ENCODE peak calls at places on chromosomes 1 and 21, in eight cellular contexts. One of them, this sample, is unnamed. For H3K4me1, the result is how much of the 10 kb centered on the place peaks cover.

GRCh38 chr1:153566414-153567371 is 1.0 kb upstream of the S100A2 start:
- DNase-seq in SJSA1: peak
- DNase-seq in thoracic aorta: peak
- DNase-seq in hepatocyte: peak
- DNase-seq in ovary: peak
- DNase-seq in upper lobe of right lung: peak
- DNase-seq in effector memory CD4-positive, alpha-beta T cell: peak
- DNase-seq in endodermal cell: peak
- DNase-seq in this sample: peak

GRCh38 chr1:4045397-4046010 is 145.4 kb upstream of the C1orf174 start:
- DNase-seq in SJSA1: no peak
- DNase-seq in thoracic aorta: no peak
- DNase-seq in hepatocyte: no peak
- DNase-seq in ovary: no peak
- DNase-seq in upper lobe of right lung: no peak
- DNase-seq in effector memory CD4-positive, alpha-beta T cell: no peak
- DNase-seq in endodermal cell: no peak
- DNase-seq in this sample: no peak

GRCh38 chr1:10727703-10728348 is 68.6 kb downstream of the CASZ1 start:
- DNase-seq in SJSA1: no peak
- DNase-seq in thoracic aorta: no peak
- DNase-seq in hepatocyte: no peak
- DNase-seq in ovary: no peak
- DNase-seq in upper lobe of right lung: no peak
- DNase-seq in effector memory CD4-positive, alpha-beta T cell: no peak
- DNase-seq in endodermal cell: no peak
- DNase-seq in this sample: no peak

GRCh38 chr1:192913683-192914082 is 104.8 kb downstream of the RGS2 start:
- DNase-seq in SJSA1: no peak
- DNase-seq in thoracic aorta: no peak
- DNase-seq in hepatocyte: no peak
- DNase-seq in ovary: peak
- DNase-seq in upper lobe of right lung: no peak
- DNase-seq in effector memory CD4-positive, alpha-beta T cell: no peak
- DNase-seq in endodermal cell: no peak
- DNase-seq in this sample: no peak

GRCh38 chr1:27090921-27091320 is 64.0 kb downstream of the SLC9A1 start:
- DNase-seq in SJSA1: no peak
- DNase-seq in thoracic aorta: no peak
- DNase-seq in hepatocyte: no peak
- DNase-seq in ovary: no peak
- DNase-seq in upper lobe of right lung: no peak
- DNase-seq in effector memory CD4-positive, alpha-beta T cell: no peak
- DNase-seq in endodermal cell: no peak
- DNase-seq in this sample: no peak

GRCh38 chr21:41929248-41929647 is 24.6 kb downstream of the C2CD2 start:
- DNase-seq in SJSA1: no peak
- DNase-seq in thoracic aorta: no peak
- DNase-seq in hepatocyte: no peak
- DNase-seq in ovary: no peak
- DNase-seq in upper lobe of right lung: no peak
- DNase-seq in effector memory CD4-positive, alpha-beta T cell: no peak
- DNase-seq in endodermal cell: no peak
- DNase-seq in this sample: no peak

GRCh38 chr1:163796394-163796821 is 474.7 kb downstream of the NUF2 start:
- DNase-seq in SJSA1: peak
- DNase-seq in thoracic aorta: no peak
- DNase-seq in hepatocyte: peak
- DNase-seq in ovary: no peak
- DNase-seq in upper lobe of right lung: no peak
- DNase-seq in effector memory CD4-positive, alpha-beta T cell: no peak
- DNase-seq in endodermal cell: no peak
- DNase-seq in this sample: no peak

GRCh38 chr1:202615501-202616354 is 94.5 kb downstream of the SYT2 start:
- DNase-seq in SJSA1: peak
- DNase-seq in thoracic aorta: no peak
- DNase-seq in hepatocyte: no peak
- DNase-seq in ovary: no peak
- DNase-seq in upper lobe of right lung: no peak
- DNase-seq in effector memory CD4-positive, alpha-beta T cell: no peak
- DNase-seq in endodermal cell: peak
- DNase-seq in this sample: no peak

GRCh38 chr1:10909697-10910489 is 102.6 kb upstream of the TARDBP start:
- DNase-seq in SJSA1: no peak
- DNase-seq in thoracic aorta: no peak
- DNase-seq in hepatocyte: peak
- DNase-seq in ovary: no peak
- DNase-seq in upper lobe of right lung: peak
- DNase-seq in effector memory CD4-positive, alpha-beta T cell: peak
- DNase-seq in endodermal cell: peak
- DNase-seq in this sample: peak

GRCh38 chr1:239386453-239387303 is at the start of gene CHRM3:
- DNase-seq in SJSA1: no peak
- DNase-seq in thoracic aorta: no peak
- DNase-seq in hepatocyte: peak
- DNase-seq in ovary: peak
- DNase-seq in upper lobe of right lung: peak
- DNase-seq in effector memory CD4-positive, alpha-beta T cell: no peak
- DNase-seq in endodermal cell: peak
- DNase-seq in this sample: no peak

GRCh38 chr1:25082216-25082899 is 149.9 kb downstream of the SYF2 start:
- DNase-seq in SJSA1: peak
- DNase-seq in thoracic aorta: no peak
- DNase-seq in hepatocyte: no peak
- DNase-seq in ovary: no peak
- DNase-seq in upper lobe of right lung: no peak
- DNase-seq in effector memory CD4-positive, alpha-beta T cell: no peak
- DNase-seq in endodermal cell: no peak
- DNase-seq in this sample: no peak

GRCh38 chr1:167784876-167785550 is 63.2 kb downstream of the MPZL1 start:
- DNase-seq in SJSA1: no peak
- DNase-seq in thoracic aorta: no peak
- DNase-seq in hepatocyte: no peak
- DNase-seq in ovary: no peak
- DNase-seq in upper lobe of right lung: no peak
- DNase-seq in effector memory CD4-positive, alpha-beta T cell: no peak
- DNase-seq in endodermal cell: no peak
- DNase-seq in this sample: no peak

GRCh38 chr1:221856188-221857093 is 114.6 kb upstream of the DUSP10 start:
- DNase-seq in SJSA1: no peak
- DNase-seq in thoracic aorta: no peak
- DNase-seq in hepatocyte: no peak
- DNase-seq in ovary: no peak
- DNase-seq in upper lobe of right lung: no peak
- DNase-seq in effector memory CD4-positive, alpha-beta T cell: no peak
- DNase-seq in endodermal cell: no peak
- DNase-seq in this sample: no peak

GRCh38 chr1:49104575-49104974 is 327.9 kb upstream of the BEND5 start:
- DNase-seq in SJSA1: no peak
- DNase-seq in thoracic aorta: no peak
- DNase-seq in hepatocyte: no peak
- DNase-seq in ovary: no peak
- DNase-seq in upper lobe of right lung: no peak
- DNase-seq in effector memory CD4-positive, alpha-beta T cell: no peak
- DNase-seq in endodermal cell: no peak
- DNase-seq in this sample: no peak

DNA sequence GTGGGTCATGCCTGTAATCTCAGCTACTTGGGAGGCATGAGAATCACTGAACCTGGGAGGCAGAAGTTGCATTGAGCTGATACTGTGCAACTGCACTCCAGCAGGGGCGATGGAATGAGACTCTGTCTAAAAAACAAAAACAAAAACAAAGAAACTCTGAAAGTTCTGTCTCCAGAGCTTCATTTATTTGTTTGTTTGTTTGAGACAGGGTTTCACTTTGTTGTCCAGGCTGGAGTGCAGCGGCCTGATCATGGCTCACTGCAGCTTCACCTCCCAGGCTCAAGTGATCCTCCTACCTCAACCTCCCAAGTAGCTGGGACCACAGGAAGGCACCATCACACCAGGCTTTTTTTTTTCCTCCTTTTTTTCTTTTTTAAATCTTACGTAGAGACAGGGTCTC is 191.8 kb upstream of the TNR start:
- DNase-seq in SJSA1: peak
- DNase-seq in thoracic aorta: no peak
- DNase-seq in hepatocyte: no peak
- DNase-seq in ovary: no peak
- DNase-seq in upper lobe of right lung: no peak
- DNase-seq in effector memory CD4-positive, alpha-beta T cell: no peak
- DNase-seq in endodermal cell: no peak
- DNase-seq in this sample: no peak
- H3K27ac ChIP-seq in SJSA1: peak
- H3K27ac ChIP-seq in thoracic aorta: no peak
- H3K27ac ChIP-seq in hepatocyte: no peak
- H3K27ac ChIP-seq in ovary: no peak
- H3K27ac ChIP-seq in upper lobe of right lung: no peak
- H3K27ac ChIP-seq in effector memory CD4-positive, alpha-beta T cell: no peak
- H3K27ac ChIP-seq in endodermal cell: no peak
- H3K27ac ChIP-seq in this sample: no peak

GRCh38 chr21:28910280-28910887 is 82.3 kb downstream of the LTN1 start:
- DNase-seq in SJSA1: no peak
- DNase-seq in thoracic aorta: no peak
- DNase-seq in hepatocyte: no peak
- DNase-seq in ovary: no peak
- DNase-seq in upper lobe of right lung: no peak
- DNase-seq in effector memory CD4-positive, alpha-beta T cell: no peak
- DNase-seq in endodermal cell: no peak
- DNase-seq in this sample: no peak

GRCh38 chr21:28904961-28905435 is 87.7 kb downstream of the LTN1 start:
- DNase-seq in SJSA1: no peak
- DNase-seq in thoracic aorta: no peak
- DNase-seq in hepatocyte: peak
- DNase-seq in ovary: no peak
- DNase-seq in upper lobe of right lung: no peak
- DNase-seq in effector memory CD4-positive, alpha-beta T cell: no peak
- DNase-seq in endodermal cell: no peak
- DNase-seq in this sample: no peak

GRCh38 chr21:28906236-28906635 is 86.4 kb downstream of the LTN1 start:
- DNase-seq in SJSA1: no peak
- DNase-seq in thoracic aorta: no peak
- DNase-seq in hepatocyte: no peak
- DNase-seq in ovary: no peak
- DNase-seq in upper lobe of right lung: no peak
- DNase-seq in effector memory CD4-positive, alpha-beta T cell: no peak
- DNase-seq in endodermal cell: no peak
- DNase-seq in this sample: no peak

GRCh38 chr21:28906841-28907240 is 85.8 kb downstream of the LTN1 start:
- DNase-seq in SJSA1: no peak
- DNase-seq in thoracic aorta: no peak
- DNase-seq in hepatocyte: no peak
- DNase-seq in ovary: no peak
- DNase-seq in upper lobe of right lung: no peak
- DNase-seq in effector memory CD4-positive, alpha-beta T cell: no peak
- DNase-seq in endodermal cell: no peak
- DNase-seq in this sample: no peak

DNA sequence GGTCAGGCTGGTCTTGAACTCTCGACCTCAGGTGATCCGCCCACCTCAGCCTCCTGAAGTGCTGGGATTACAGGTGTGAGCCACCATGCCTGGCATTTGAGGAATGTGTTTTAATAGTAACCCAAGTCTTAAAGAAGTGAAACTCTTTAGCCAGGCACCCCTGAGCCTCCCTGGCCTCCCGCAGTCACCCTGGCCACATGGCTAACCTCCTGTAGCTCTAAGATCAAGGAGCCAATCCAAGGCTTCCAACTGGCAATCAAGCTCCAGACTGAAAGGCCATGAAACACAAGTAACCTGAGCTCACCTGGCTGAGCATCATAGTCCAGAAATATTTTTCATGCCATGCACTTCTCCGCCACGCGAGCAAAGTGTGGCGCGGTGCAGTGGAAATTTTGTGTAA is 84.3 kb downstream of the LTN1 start:
- DNase-seq in SJSA1: no peak
- DNase-seq in thoracic aorta: no peak
- DNase-seq in hepatocyte: no peak
- DNase-seq in ovary: no peak
- DNase-seq in upper lobe of right lung: no peak
- DNase-seq in effector memory CD4-positive, alpha-beta T cell: no peak
- DNase-seq in endodermal cell: peak
- DNase-seq in this sample: no peak
- H3K4me3 ChIP-seq in SJSA1: no peak
- H3K4me3 ChIP-seq in thoracic aorta: no peak
- H3K4me3 ChIP-seq in hepatocyte: no peak
- H3K4me3 ChIP-seq in ovary: no peak
- H3K4me3 ChIP-seq in upper lobe of right lung: no peak
- H3K4me3 ChIP-seq in effector memory CD4-positive, alpha-beta T cell: no peak
- H3K4me3 ChIP-seq in endodermal cell: no peak
- H3K4me3 ChIP-seq in this sample: no peak

DNA sequence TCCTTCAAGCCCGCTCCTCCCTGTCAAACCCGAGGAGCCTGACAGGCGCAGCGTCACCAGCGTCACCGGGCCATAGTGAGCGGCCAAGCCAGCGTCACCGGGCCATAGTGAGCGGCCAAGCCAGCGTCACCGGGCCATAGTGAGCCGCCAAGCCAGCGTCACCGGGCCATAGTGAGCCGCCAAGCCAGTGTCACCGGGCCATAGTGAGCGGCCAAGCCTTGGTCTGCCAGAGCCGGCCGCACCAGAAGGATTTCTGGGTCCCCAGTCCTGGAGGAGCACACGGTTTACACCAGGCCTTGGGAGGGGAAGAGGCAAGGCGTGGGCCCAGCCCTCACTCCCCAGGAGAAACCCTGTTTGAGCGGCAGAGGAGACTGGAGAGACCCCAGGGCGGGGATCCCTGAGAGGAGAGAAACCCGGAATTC is 39.8 kb upstream of the COL18A1 start:
- DNase-seq in SJSA1: no peak
- DNase-seq in thoracic aorta: no peak
- DNase-seq in hepatocyte: no peak
- DNase-seq in ovary: no peak
- DNase-seq in upper lobe of right lung: no peak
- DNase-seq in effector memory CD4-positive, alpha-beta T cell: no peak
- DNase-seq in endodermal cell: no peak
- DNase-seq in this sample: no peak
- H3K4me1 ChIP-seq in SJSA1: half or more
- H3K4me1 ChIP-seq in thoracic aorta: under half
- H3K4me1 ChIP-seq in hepatocyte: under half
- H3K4me1 ChIP-seq in ovary: under half
- H3K4me1 ChIP-seq in upper lobe of right lung: under half
- H3K4me1 ChIP-seq in effector memory CD4-positive, alpha-beta T cell: under half
- H3K4me1 ChIP-seq in endodermal cell: under half
- H3K4me1 ChIP-seq in this sample: under half

GRCh38 chr1:195617157-195617556 is 991.1 kb downstream of the KCNT2 start:
- DNase-seq in SJSA1: no peak
- DNase-seq in thoracic aorta: no peak
- DNase-seq in hepatocyte: no peak
- DNase-seq in ovary: no peak
- DNase-seq in upper lobe of right lung: no peak
- DNase-seq in effector memory CD4-positive, alpha-beta T cell: no peak
- DNase-seq in endodermal cell: no peak
- DNase-seq in this sample: no peak

DNA sequence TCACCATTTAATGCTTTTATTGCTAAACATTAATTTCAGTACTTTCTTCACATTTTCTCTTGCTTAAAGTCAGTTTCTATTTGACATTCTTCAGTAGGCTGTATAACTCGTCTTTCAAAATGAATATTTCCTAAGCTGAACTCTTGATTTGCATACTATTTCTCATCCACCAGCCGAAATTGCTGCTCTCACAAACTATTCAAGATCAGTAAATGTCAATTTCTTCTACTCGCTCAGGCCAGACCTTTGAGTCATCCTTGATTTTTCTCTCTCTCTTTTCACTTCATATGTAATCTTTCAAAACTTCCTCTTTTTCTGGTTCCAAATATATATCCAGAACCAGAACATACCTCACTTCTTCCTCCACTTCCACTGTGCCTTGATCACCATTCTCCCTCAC is 990.0 kb downstream of the KCNT2 start:
- DNase-seq in SJSA1: no peak
- DNase-seq in thoracic aorta: no peak
- DNase-seq in hepatocyte: no peak
- DNase-seq in ovary: no peak
- DNase-seq in upper lobe of right lung: no peak
- DNase-seq in effector memory CD4-positive, alpha-beta T cell: no peak
- DNase-seq in endodermal cell: no peak
- DNase-seq in this sample: no peak
- H3K27ac ChIP-seq in SJSA1: no peak
- H3K27ac ChIP-seq in thoracic aorta: no peak
- H3K27ac ChIP-seq in hepatocyte: no peak
- H3K27ac ChIP-seq in ovary: no peak
- H3K27ac ChIP-seq in upper lobe of right lung: no peak
- H3K27ac ChIP-seq in effector memory CD4-positive, alpha-beta T cell: no peak
- H3K27ac ChIP-seq in endodermal cell: no peak
- H3K27ac ChIP-seq in this sample: no peak

This sample was measured in CD4-positive, alpha-beta memory T cell.